ENCODE peak calls at places on chromosome 19, in ten cellular contexts. One of them, this sample, is unnamed.

GRCh38 chr19:16849168-16849567 is 20.0 kb downstream of the SIN3B start:
- DNase-seq in suprapubic skin: no peak
- DNase-seq in heart left ventricle: no peak
- DNase-seq in body of pancreas: no peak
- DNase-seq in uterus: no peak
- DNase-seq in ovary: no peak
- DNase-seq in adrenal gland: no peak
- DNase-seq in tibial nerve: no peak
- DNase-seq in testis: no peak
- DNase-seq in Peyer's patch: no peak
- DNase-seq in this sample: no peak

GRCh38 chr19:29098091-29098490 is 114.9 kb downstream of the UQCRFS1 start:
- DNase-seq in adrenal gland: peak; percentile 66
- DNase-seq in Peyer's patch: no peak
- DNase-seq in ovary: no peak
- DNase-seq in suprapubic skin: no peak
- DNase-seq in heart left ventricle: no peak
- DNase-seq in tibial nerve: no peak
- DNase-seq in uterus: no peak
- DNase-seq in testis: no peak
- DNase-seq in body of pancreas: no peak
- DNase-seq in this sample: peak; percentile 41

GRCh38 chr19:46762245-46762890 is 16.1 kb upstream of the STRN4 start:
- DNase-seq in tibial nerve: no peak
- DNase-seq in uterus: no peak
- DNase-seq in suprapubic skin: no peak
- DNase-seq in heart left ventricle: no peak
- DNase-seq in body of pancreas: no peak
- DNase-seq in adrenal gland: no peak
- DNase-seq in Peyer's patch: no peak
- DNase-seq in testis: no peak
- DNase-seq in ovary: no peak
- DNase-seq in this sample: no peak

GRCh38 chr19:58356971-58357797 is 3.9 kb upstream of the A1BG start:
- DNase-seq in Peyer's patch: no peak
- DNase-seq in uterus: no peak
- DNase-seq in testis: no peak
- DNase-seq in adrenal gland: no peak
- DNase-seq in body of pancreas: no peak
- DNase-seq in suprapubic skin: no peak
- DNase-seq in tibial nerve: no peak
- DNase-seq in ovary: peak; percentile 31
- DNase-seq in heart left ventricle: no peak
- DNase-seq in this sample: no peak

GRCh38 chr19:3987619-3988371 is 2.5 kb upstream of the EEF2 start:
- DNase-seq in tibial nerve: peak; percentile 83
- DNase-seq in Peyer's patch: peak; percentile 90
- DNase-seq in ovary: peak; percentile 90
- DNase-seq in adrenal gland: peak; percentile 89
- DNase-seq in suprapubic skin: peak; percentile 83
- DNase-seq in testis: peak; percentile 93
- DNase-seq in body of pancreas: peak; percentile 91
- DNase-seq in uterus: peak; percentile 87
- DNase-seq in heart left ventricle: peak; percentile 87
- DNase-seq in this sample: peak; percentile 63

GRCh38 chr19:7534531-7534980 is 961 bp upstream of the PNPLA6 start:
- DNase-seq in suprapubic skin: no peak
- DNase-seq in uterus: peak; percentile 80
- DNase-seq in tibial nerve: peak; percentile 69
- DNase-seq in testis: peak; percentile 79
- DNase-seq in heart left ventricle: peak; percentile 74
- DNase-seq in body of pancreas: peak; percentile 45
- DNase-seq in Peyer's patch: peak; percentile 46
- DNase-seq in ovary: peak; percentile 64
- DNase-seq in adrenal gland: peak; percentile 84
- DNase-seq in this sample: no peak

GRCh38 chr19:6108721-6109633 is 1.3 kb downstream of the RFX2 start:
- DNase-seq in ovary: peak; percentile 79
- DNase-seq in adrenal gland: peak; percentile 50
- DNase-seq in heart left ventricle: peak; percentile 65
- DNase-seq in testis: peak; percentile 54
- DNase-seq in body of pancreas: peak; percentile 34
- DNase-seq in Peyer's patch: peak; percentile 29
- DNase-seq in uterus: peak; percentile 82
- DNase-seq in suprapubic skin: peak; percentile 88
- DNase-seq in tibial nerve: peak; percentile 77
- DNase-seq in this sample: no peak

GRCh38 chr19:27393591-27393990 is 1819.4 kb downstream of the UQCRFS1 start:
- DNase-seq in heart left ventricle: no peak
- DNase-seq in ovary: no peak
- DNase-seq in testis: no peak
- DNase-seq in suprapubic skin: no peak
- DNase-seq in uterus: no peak
- DNase-seq in Peyer's patch: no peak
- DNase-seq in adrenal gland: no peak
- DNase-seq in body of pancreas: no peak
- DNase-seq in tibial nerve: no peak
- DNase-seq in this sample: no peak

GRCh38 chr19:31497709-31498108 is 148.5 kb upstream of the TSHZ3 start:
- DNase-seq in uterus: no peak
- DNase-seq in body of pancreas: no peak
- DNase-seq in Peyer's patch: no peak
- DNase-seq in adrenal gland: no peak
- DNase-seq in tibial nerve: no peak
- DNase-seq in ovary: no peak
- DNase-seq in suprapubic skin: peak; percentile 30
- DNase-seq in heart left ventricle: no peak
- DNase-seq in testis: no peak
- DNase-seq in this sample: no peak

GRCh38 chr19:44539991-44540390 is 10.5 kb upstream of the CEACAM20 start:
- DNase-seq in testis: no peak
- DNase-seq in tibial nerve: no peak
- DNase-seq in uterus: no peak
- DNase-seq in Peyer's patch: no peak
- DNase-seq in heart left ventricle: no peak
- DNase-seq in suprapubic skin: no peak
- DNase-seq in body of pancreas: no peak
- DNase-seq in ovary: no peak
- DNase-seq in adrenal gland: no peak
- DNase-seq in this sample: no peak

GRCh38 chr19:18204394-18205179 is 745 bp upstream of the RAB3A start:
- DNase-seq in body of pancreas: peak; percentile 59
- DNase-seq in uterus: peak; percentile 84
- DNase-seq in Peyer's patch: peak; percentile 76
- DNase-seq in adrenal gland: no peak
- DNase-seq in ovary: peak; percentile 79
- DNase-seq in tibial nerve: peak; percentile 77
- DNase-seq in heart left ventricle: no peak
- DNase-seq in suprapubic skin: peak; percentile 84
- DNase-seq in testis: no peak
- DNase-seq in this sample: no peak

GRCh38 chr19:47853003-47853402 is 6.0 kb upstream of the TPRX2 start:
- DNase-seq in tibial nerve: no peak
- DNase-seq in ovary: no peak
- DNase-seq in body of pancreas: no peak
- DNase-seq in heart left ventricle: no peak
- DNase-seq in testis: no peak
- DNase-seq in uterus: no peak
- DNase-seq in adrenal gland: no peak
- DNase-seq in Peyer's patch: no peak
- DNase-seq in suprapubic skin: no peak
- DNase-seq in this sample: no peak

GRCh38 chr19:47848871-47849473 is 10.1 kb upstream of the TPRX2 start:
- DNase-seq in heart left ventricle: no peak
- DNase-seq in tibial nerve: no peak
- DNase-seq in body of pancreas: peak; percentile 18
- DNase-seq in ovary: no peak
- DNase-seq in adrenal gland: no peak
- DNase-seq in Peyer's patch: peak; percentile 19
- DNase-seq in suprapubic skin: no peak
- DNase-seq in uterus: no peak
- DNase-seq in testis: peak; percentile 35
- DNase-seq in this sample: no peak

DNA sequence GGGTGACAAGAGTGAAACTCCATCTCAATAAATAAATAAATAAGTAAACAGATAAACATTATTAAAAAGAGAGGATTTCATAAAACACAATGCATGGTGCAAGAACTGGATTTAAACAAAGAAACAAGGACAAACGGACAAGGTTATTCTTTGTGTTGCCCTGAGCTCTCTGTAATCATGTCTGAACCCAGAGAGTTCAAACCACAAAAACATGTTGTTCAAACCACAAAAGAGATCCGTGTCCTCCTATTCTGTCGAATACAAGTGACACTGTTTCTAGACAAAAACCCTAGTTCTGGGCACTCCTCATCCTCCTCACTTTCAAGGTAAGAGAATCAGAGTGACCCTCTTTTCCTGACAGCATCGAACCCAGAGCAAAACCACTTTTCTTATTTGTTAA is 4.6 kb upstream of the TPRX2 start:
- DNase-seq in suprapubic skin: no peak
- DNase-seq in uterus: no peak
- DNase-seq in heart left ventricle: no peak
- DNase-seq in ovary: no peak
- DNase-seq in body of pancreas: no peak
- DNase-seq in tibial nerve: no peak
- DNase-seq in testis: no peak
- DNase-seq in adrenal gland: no peak
- DNase-seq in Peyer's patch: no peak
- DNase-seq in this sample: no peak
- H3K27me3 ChIP-seq in suprapubic skin: peaks cover 60% of the 10 kb centered on the region
- H3K27me3 ChIP-seq in uterus: no peaks in the 10 kb centered on the region
- H3K27me3 ChIP-seq in heart left ventricle: peaks cover 33% of the 10 kb centered on the region
- H3K27me3 ChIP-seq in ovary: no peaks in the 10 kb centered on the region
- H3K27me3 ChIP-seq in body of pancreas: no peaks in the 10 kb centered on the region
- H3K27me3 ChIP-seq in tibial nerve: no peaks in the 10 kb centered on the region
- H3K27me3 ChIP-seq in testis: no peaks in the 10 kb centered on the region
- H3K27me3 ChIP-seq in adrenal gland: peaks cover 11% of the 10 kb centered on the region
- H3K27me3 ChIP-seq in Peyer's patch: no peaks in the 10 kb centered on the region
- H3K27me3 ChIP-seq in this sample: peaks cover 15% of the 10 kb centered on the region

DNA sequence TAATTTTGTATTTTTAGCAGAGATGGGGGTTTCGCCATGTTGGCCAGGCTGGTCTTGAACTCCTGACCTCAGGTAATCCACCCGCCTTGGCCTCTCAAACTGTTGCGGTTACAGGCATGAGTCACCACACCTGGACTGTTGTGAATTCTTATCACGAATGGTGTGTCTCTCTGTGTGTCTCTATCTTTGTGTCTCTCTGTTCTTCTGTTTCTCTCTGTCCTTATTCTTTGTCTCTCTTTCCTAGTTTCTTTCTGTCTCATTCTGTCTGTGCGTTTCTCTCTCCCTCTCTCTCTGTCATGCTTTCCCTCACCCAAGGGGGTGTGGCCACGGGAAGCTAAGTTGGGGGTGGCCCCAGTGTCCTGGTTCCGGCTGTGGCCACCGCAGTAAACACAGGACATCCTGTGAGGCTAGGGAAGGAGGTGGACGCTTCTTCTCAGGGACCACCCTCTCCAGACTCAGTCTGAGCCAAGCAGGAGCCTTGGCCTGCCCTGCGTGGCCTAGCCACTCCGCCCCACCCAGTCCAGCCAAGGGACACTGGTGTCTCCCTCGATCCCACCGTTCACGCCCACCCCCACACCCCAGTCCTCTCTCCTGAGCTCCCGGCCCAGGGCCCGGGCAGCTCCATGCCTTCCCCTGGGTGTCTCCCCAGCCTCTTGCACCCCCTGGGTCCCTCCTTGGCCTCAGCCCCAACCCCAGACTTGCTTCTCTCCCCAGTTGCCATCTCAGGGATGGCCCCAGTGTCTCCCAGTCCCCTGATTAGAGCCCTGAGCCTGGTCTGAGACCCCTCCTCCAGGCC is 3.9 kb upstream of the PRX start:
- DNase-seq in Peyer's patch: no peak
- DNase-seq in heart left ventricle: peak; percentile 72
- DNase-seq in body of pancreas: no peak
- DNase-seq in tibial nerve: peak; percentile 46
- DNase-seq in uterus: no peak
- DNase-seq in suprapubic skin: no peak
- DNase-seq in ovary: no peak
- DNase-seq in testis: peak; percentile 53
- DNase-seq in adrenal gland: peak; percentile 60
- DNase-seq in this sample: no peak
- TF ChIP-seq POLR2A in Peyer's patch: peak; percentile 13
- TF ChIP-seq POLR2A in heart left ventricle: peak; percentile 59
- TF ChIP-seq POLR2A in body of pancreas: no peak
- TF ChIP-seq POLR2A in tibial nerve: peak; percentile 58
- TF ChIP-seq POLR2A in uterus: no peak
- TF ChIP-seq POLR2A in suprapubic skin: no peak
- TF ChIP-seq POLR2A in ovary: no peak
- TF ChIP-seq POLR2A in testis: no peak
- TF ChIP-seq POLR2A in adrenal gland: no peak
- TF ChIP-seq POLR2A in this sample: peak; percentile 61

GRCh38 chr19:628168-628567 is 5.2 kb downstream of the POLRMT start:
- DNase-seq in tibial nerve: no peak
- DNase-seq in uterus: no peak
- DNase-seq in suprapubic skin: no peak
- DNase-seq in ovary: no peak
- DNase-seq in Peyer's patch: no peak
- DNase-seq in heart left ventricle: no peak
- DNase-seq in body of pancreas: no peak
- DNase-seq in testis: no peak
- DNase-seq in adrenal gland: no peak
- DNase-seq in this sample: no peak
- TF ChIP-seq CTCF in tibial nerve: no peak
- TF ChIP-seq CTCF in uterus: no peak
- TF ChIP-seq CTCF in suprapubic skin: peak; percentile 13
- TF ChIP-seq CTCF in ovary: no peak
- TF ChIP-seq CTCF in Peyer's patch: no peak
- TF ChIP-seq CTCF in heart left ventricle: peak; percentile 15
- TF ChIP-seq CTCF in body of pancreas: no peak
- TF ChIP-seq CTCF in testis: no peak
- TF ChIP-seq CTCF in adrenal gland: no peak
- TF ChIP-seq CTCF in this sample: no peak

DNA sequence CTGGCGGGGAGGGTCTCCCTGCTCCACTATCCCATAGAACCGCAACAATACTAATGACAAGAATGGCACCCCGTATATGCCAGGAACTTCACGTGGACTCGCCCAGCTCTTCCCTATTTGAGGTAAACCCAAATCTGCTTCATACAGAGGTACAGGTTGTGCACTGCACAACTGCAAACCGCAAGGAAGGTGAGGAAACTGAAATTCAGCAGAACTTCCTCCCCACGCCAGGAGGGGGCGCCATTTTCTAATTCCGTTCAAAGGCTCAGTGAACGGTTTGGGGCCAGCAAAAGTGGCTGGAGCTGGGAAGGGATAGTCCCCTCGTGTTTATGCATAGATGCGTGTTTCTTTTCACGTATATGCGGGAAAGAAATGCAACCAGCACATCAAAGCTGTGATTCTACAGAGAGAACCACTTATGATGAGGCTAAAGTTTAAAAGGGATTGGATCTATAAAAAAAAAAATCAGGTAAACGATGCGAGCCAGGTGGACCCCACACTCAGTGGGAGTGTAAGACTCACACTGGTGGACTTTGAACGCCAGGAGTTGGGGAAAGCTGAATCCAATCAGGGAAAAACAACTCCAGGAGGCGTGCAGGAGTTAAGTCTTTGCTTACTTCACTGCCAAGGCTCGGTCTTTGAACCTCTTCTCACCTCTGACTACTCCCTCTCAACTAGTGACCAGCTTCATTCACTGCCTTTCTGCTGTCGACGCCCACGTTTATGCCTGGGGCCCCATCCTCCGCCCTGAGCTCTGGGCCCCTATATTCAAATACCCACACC is 20.3 kb downstream of the C19orf81 start:
- DNase-seq in ovary: no peak
- DNase-seq in uterus: no peak
- DNase-seq in Peyer's patch: no peak
- DNase-seq in testis: peak; percentile 62
- DNase-seq in heart left ventricle: no peak
- DNase-seq in body of pancreas: peak; percentile 43
- DNase-seq in adrenal gland: peak; percentile 34
- DNase-seq in tibial nerve: peak; percentile 20
- DNase-seq in suprapubic skin: no peak
- DNase-seq in this sample: no peak
- H3K27me3 ChIP-seq in ovary: no peaks in the 10 kb centered on the region
- H3K27me3 ChIP-seq in uterus: peaks cover 10% of the 10 kb centered on the region
- H3K27me3 ChIP-seq in Peyer's patch: no peaks in the 10 kb centered on the region
- H3K27me3 ChIP-seq in testis: no peaks in the 10 kb centered on the region
- H3K27me3 ChIP-seq in heart left ventricle: peaks cover 69% of the 10 kb centered on the region
- H3K27me3 ChIP-seq in body of pancreas: peaks cover 6% of the 10 kb centered on the region
- H3K27me3 ChIP-seq in adrenal gland: peaks cover 35% of the 10 kb centered on the region
- H3K27me3 ChIP-seq in tibial nerve: no peaks in the 10 kb centered on the region
- H3K27me3 ChIP-seq in suprapubic skin: peaks cover 94% of the 10 kb centered on the region
- H3K27me3 ChIP-seq in this sample: peaks cover 40% of the 10 kb centered on the region

This sample was measured in gastrocnemius medialis.